ENCODE peak calls at places on chromosome 22, in four cellular contexts. I is tibial artery, O is SK-N-SH, S is neuronal stem cell. A is an unnamed sample.

GRCh38 chr22:46053563-46054090 is 76.7 kb upstream of the WNT7B start:
- DNase-seq in I (peak; percentile 77), O (peak; percentile 94), S (no peak), A (no peak)

GRCh38 chr22:47539374-47539773 is 776.9 kb downstream of the TBC1D22A start:
- DNase-seq in I (no peak), O (no peak), S (no peak), A (no peak)

GRCh38 chr22:45587638-45588481 is 83.8 kb upstream of the ATXN10 start:
- DNase-seq in I (no peak), O (no peak), S (no peak), A (no peak)

GRCh38 chr22:26800858-26801257 is 143.5 kb downstream of the MIAT start:
- DNase-seq in I (no peak), O (peak; percentile 39), S (peak; percentile 54), A (no peak)

GRCh38 chr22:33240901-33241300 is 182.7 kb upstream of the SYN3 start:
- DNase-seq in I (no peak), O (no peak), S (no peak), A (no peak)

GRCh38 chr22:23243006-23243573 is 62.8 kb downstream of the BCR start:
- DNase-seq in I (no peak), O (no peak), S (peak; percentile 72), A (peak; percentile 87)

GRCh38 chr22:31346733-31347250 is 646 bp upstream of the PATZ1 start:
- DNase-seq in I (peak; percentile 37), O (peak; percentile 83), S (peak; percentile 65), A (no peak)

GRCh38 chr22:17741866-17742527 is 32.3 kb downstream of the BID start:
- DNase-seq in I (no peak), O (no peak), S (no peak), A (no peak)

GRCh38 chr22:30860176-30861105 is 108.1 kb downstream of the MORC2 start:
- DNase-seq in I (no peak), O (peak; percentile 32), S (no peak), A (peak; percentile 53)

GRCh38 chr22:47775686-47776085 is 1013.2 kb downstream of the TBC1D22A start:
- DNase-seq in I (no peak), O (no peak), S (no peak), A (no peak)

GRCh38 chr22:29313126-29314071 is 2.1 kb downstream of the RASL10A start:
- DNase-seq in I (peak; percentile 52), O (peak; percentile 86), S (no peak), A (no peak)

GRCh38 chr22:50218996-50219727 is 18.4 kb downstream of the SELENOO start:
- DNase-seq in I (peak; percentile 49), O (peak; percentile 87), S (no peak), A (no peak)

GRCh38 chr22:50182176-50183081 is 3.3 kb upstream of the TRABD start:
- DNase-seq in I (no peak), O (no peak), S (no peak), A (no peak)

GRCh38 chr22:49582671-49583070 is 245.0 kb downstream of the BRD1 start:
- DNase-seq in I (no peak), O (peak; percentile 12), S (no peak), A (no peak)

GRCh38 chr22:27984723-27985122 is 65.7 kb upstream of the PITPNB start:
- DNase-seq in I (peak; percentile 10), O (no peak), S (no peak), A (no peak)

GRCh38 chr22:30932661-30933060 is 35.9 kb downstream of the MORC2 start:
- DNase-seq in I (no peak), O (no peak), S (no peak), A (no peak)

GRCh38 chr22:35593885-35594470 is 23.2 kb downstream of the MB start:
- DNase-seq in I (no peak), O (no peak), S (no peak), A (no peak)

GRCh38 chr22:27185903-27186302 is 528.5 kb downstream of the MIAT start:
- DNase-seq in I (no peak), O (peak; percentile 42), S (no peak), A (no peak)

GRCh38 chr22:46030241-46030880 is 53.4 kb upstream of the WNT7B start:
- DNase-seq in I (no peak), O (no peak), S (no peak), A (no peak)

GRCh38 chr22:46878549-46878948 is 116.1 kb downstream of the TBC1D22A start:
- DNase-seq in I (no peak), O (no peak), S (no peak), A (no peak)

DNA sequence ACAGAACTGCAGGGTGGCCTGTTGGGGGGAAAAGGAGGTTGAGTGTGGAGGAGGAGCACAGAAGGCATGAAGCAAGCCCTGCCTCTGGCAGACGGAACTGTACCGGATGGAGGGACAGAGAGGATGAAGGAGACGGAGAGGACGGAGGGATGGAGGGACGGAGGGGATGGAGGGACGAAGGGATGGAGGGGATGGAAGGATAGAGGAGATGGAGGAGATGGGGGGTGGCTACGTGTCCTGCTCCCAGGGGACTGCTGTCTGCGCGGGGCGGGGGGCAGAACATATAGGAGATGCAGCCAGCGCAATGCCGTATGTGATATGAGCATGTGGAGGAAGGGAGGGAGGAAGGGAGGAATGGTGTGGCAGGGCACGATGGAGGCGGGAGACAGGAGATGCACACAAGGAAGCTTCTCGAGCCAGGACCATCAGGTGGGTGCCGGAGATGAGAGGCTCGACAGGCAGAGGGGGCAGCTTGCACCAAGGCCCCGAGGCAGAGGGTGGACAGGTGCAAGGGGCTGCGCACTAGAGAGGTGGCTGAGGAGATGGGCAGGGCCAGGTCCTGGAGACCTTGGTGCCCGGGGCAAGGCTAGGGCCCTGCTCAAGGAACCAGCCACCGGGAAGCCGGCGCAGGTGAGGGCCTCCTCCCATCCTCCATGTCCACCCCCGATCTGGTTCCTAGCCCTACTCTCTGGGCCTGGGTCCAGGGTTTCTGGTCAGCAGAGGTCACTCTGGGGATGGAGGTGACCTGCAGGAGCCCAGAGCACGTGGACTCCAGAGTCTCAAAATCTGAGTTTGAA is 25.3 kb downstream of the MAFF start:
- DNase-seq in I (no peak), O (no peak), S (no peak), A (no peak)
- H3K4me3 ChIP-seq in I (no peak overlapping the region), O (no peak overlapping the region), S (no peak overlapping the region), A (no peak overlapping the region)

GRCh38 chr22:25710501-25710900 is 31.5 kb upstream of the MYO18B start:
- DNase-seq in I (no peak), O (no peak), S (no peak), A (no peak)

GRCh38 chr22:25712661-25713400 is 29.2 kb upstream of the MYO18B start:
- DNase-seq in I (no peak), O (no peak), S (no peak), A (no peak)

GRCh38 chr22:25706197-25706596 is 35.8 kb upstream of the MYO18B start:
- DNase-seq in I (no peak), O (no peak), S (no peak), A (no peak)

GRCh38 chr22:25711491-25711890 is 30.5 kb upstream of the MYO18B start:
- DNase-seq in I (no peak), O (no peak), S (no peak), A (no peak)

GRCh38 chr22:25709758-25710157 is 32.2 kb upstream of the MYO18B start:
- DNase-seq in I (no peak), O (no peak), S (no peak), A (no peak)
- H3K4me3 ChIP-seq in I (no peak overlapping the region), O (no peak overlapping the region), S (no peak overlapping the region), A (no peak overlapping the region)

GRCh38 chr22:43477151-43477725 is 65.4 kb downstream of the MPPED1 start:
- DNase-seq in I (no peak), O (no peak), S (no peak), A (no peak)

GRCh38 chr22:43477966-43478365 is 66.2 kb downstream of the MPPED1 start:
- DNase-seq in I (no peak), O (no peak), S (no peak), A (no peak)

GRCh38 chr22:43479962-43480361 is 68.1 kb downstream of the MPPED1 start:
- DNase-seq in I (no peak), O (no peak), S (no peak), A (peak; percentile 12)

GRCh38 chr22:43479311-43479710 is 67.5 kb downstream of the MPPED1 start:
- DNase-seq in I (no peak), O (no peak), S (no peak), A (no peak)

GRCh38 chr22:43478621-43479285 is 66.9 kb downstream of the MPPED1 start:
- DNase-seq in I (no peak), O (no peak), S (no peak), A (no peak)
- H3K4me3 ChIP-seq in I (no peak overlapping the region), O (no peak overlapping the region), S (no peak overlapping the region), A (no peak overlapping the region)

GRCh38 chr22:38792833-38793232 is 1.1 kb downstream of the DNAL4 start:
- DNase-seq in I (no peak), O (no peak), S (no peak), A (no peak)
- H3K4me3 ChIP-seq in I (peak overlapping the region; percentile 85), O (peak overlapping the region; percentile 66), S (no peak overlapping the region), A (peak overlapping the region; percentile 67)

DNA sequence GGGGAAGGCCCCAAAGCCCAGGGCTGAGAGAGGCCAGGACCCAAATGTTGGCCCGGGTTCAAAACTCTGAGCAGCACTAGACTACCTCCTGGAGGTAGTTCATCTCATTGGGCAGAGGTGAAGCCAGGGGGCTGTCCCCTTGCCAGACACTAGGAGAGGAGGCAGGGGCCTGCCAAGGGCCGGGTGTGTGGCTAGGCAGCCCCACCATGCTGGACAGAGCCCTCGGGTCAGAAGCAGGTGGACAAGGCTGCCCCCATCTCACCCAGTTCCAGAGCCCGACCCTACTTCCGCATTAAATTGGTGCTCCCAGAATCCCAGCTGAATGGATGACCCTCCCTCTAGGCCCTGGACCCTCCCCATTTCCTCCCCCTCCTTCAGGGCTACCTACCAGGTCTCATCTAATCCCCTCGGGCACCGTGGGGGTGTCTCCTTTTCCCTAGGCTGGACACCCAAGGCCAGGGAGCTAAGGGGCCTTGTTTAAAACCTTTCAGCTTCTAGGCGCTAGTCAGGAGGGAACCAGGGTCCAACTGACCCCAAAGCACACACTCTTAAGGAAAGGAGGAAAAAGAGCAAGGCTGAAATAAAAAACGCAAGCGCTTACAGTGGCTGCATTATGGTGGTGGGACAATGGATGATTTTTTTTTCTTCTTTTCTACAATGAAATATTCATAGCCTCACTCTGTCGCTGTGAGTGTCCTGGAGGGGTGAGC is 72.1 kb upstream of the TCF20 start:
- DNase-seq in I (no peak), O (no peak), S (no peak), A (no peak)
- H3K4me3 ChIP-seq in I (peak overlapping the region; percentile 46), O (peak overlapping the region; percentile 39), S (peak overlapping the region; percentile 76), A (peak overlapping the region; percentile 61)

DNA sequence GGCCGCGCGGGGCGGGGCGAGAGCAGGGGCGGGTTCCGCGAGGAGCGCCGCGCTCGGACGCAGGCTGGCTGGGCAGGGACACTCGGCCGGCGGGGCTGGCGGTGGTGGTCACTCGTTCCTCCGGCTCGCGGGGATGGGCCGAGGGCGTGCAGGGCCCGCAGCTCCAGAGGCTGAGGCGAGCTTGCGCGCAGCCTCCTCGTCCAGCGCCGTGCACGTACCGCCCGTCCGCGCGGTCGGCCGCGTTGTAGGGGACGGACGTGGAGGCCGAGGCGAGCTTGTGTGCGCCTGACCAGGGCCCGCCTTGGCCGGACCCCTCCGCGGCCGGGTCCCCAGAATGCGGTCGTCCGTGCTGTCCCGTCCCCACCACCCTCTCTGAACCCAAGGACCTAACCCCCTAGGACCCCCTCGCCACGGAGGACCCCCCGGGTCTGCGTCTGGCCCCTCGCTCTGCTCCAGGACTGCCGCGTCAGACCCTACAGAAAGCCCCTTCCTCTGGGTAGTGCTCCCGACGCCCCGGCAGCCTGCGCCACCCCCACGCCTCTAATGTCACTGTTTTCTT is 569 bp upstream of the YPEL1 start:
- DNase-seq in I (no peak), O (no peak), S (no peak), A (no peak)
- H3K4me3 ChIP-seq in I (peak overlapping the region; percentile 64), O (peak overlapping the region; percentile 54), S (peak overlapping the region; percentile 89), A (no peak overlapping the region)

A was measured in Jurkat, Clone E6-1.